ENCODE peak calls at places on chromosomes 6 and 20, in eight cellular contexts. A, K, W, T, C, M, E and F are unnamed samples.

GRCh38 chr20:57435498-57436222 is 44.5 kb downstream of the RBM38 start:
- DNase-seq in M (no peak), K (peak), W (no peak), C (no peak), T (no peak), A (no peak), E (no peak), F (peak)

GRCh38 chr20:55561259-55561658 is 444.1 kb downstream of the CBLN4 start:
- DNase-seq in T (no peak), M (no peak), C (no peak), W (no peak), A (no peak), E (no peak), K (peak), F (no peak)

GRCh38 chr6:5061152-5061551 is 24.0 kb upstream of the PPP1R3G start:
- DNase-seq in A (no peak), C (no peak), E (no peak), K (no peak), T (no peak), W (no peak), M (no peak), F (no peak)

GRCh38 chr20:62053465-62054196 is 12.1 kb downstream of the TAF4 start:
- DNase-seq in A (no peak), K (no peak), E (no peak), M (no peak), T (no peak), W (no peak), C (no peak), F (no peak)

GRCh38 chr6:15874351-15874750 is 211.5 kb upstream of the DTNBP1 start:
- DNase-seq in M (no peak), W (no peak), E (no peak), C (no peak), K (no peak), T (no peak), A (no peak), F (no peak)

GRCh38 chr6:101851911-101852310 is 458.4 kb downstream of the GRIK2 start:
- DNase-seq in E (no peak), T (no peak), A (no peak), M (no peak), K (no peak), C (no peak), W (peak), F (no peak)

GRCh38 chr6:56474531-56474930 is 168.2 kb downstream of the DST start:
- DNase-seq in E (no peak), T (no peak), K (no peak), A (no peak), C (no peak), W (no peak), M (no peak), F (no peak)

GRCh38 chr20:22003680-22004079 is 298.2 kb downstream of the PAX1 start:
- DNase-seq in M (no peak), A (no peak), E (no peak), K (no peak), W (no peak), C (no peak), T (no peak), F (no peak)

GRCh38 chr6:144395014-144395413 is 109.9 kb downstream of the UTRN start:
- DNase-seq in K (peak), C (no peak), E (no peak), T (no peak), A (no peak), W (peak), M (no peak), F (no peak)

GRCh38 chr6:163637524-163637923 is 223.0 kb downstream of the QKI start:
- DNase-seq in T (no peak), K (no peak), M (peak), E (no peak), A (no peak), W (no peak), C (no peak), F (no peak)